ENCODE peak calls at places on chromosomes 11 and 22, in eight cellular contexts. C is tibial artery, O is mucosa of descending colon, E is progenitor cell of endocrine pancreas, V is lower leg skin, Z is fibroblast of lung, L is nephron progenitor cell, R is WTC11. H is an unnamed sample.

GRCh38 chr11:73521621-73522020 is 76.3 kb downstream of the FAM168A start:
- DNase-seq in C (no peak), O (no peak), E (no peak), V (no peak), Z (no peak), L (peak), R (no peak), H (no peak)

GRCh38 chr22:35480143-35480542 is 60.5 kb upstream of the RASD2 start:
- DNase-seq in C (peak), O (peak), E (no peak), V (no peak), Z (no peak), L (no peak), R (no peak), H (no peak)

GRCh38 chr11:12705874-12706273 is 31.7 kb downstream of the TEAD1 start:
- DNase-seq in C (no peak), O (no peak), E (no peak), V (no peak), Z (peak), L (no peak), R (no peak), H (no peak)

GRCh38 chr22:21622624-21623401 is 7.0 kb downstream of the YDJC start:
- DNase-seq in C (no peak), O (no peak), E (no peak), V (no peak), Z (no peak), L (no peak), R (no peak), H (no peak)

GRCh38 chr22:25666308-25666707 is 75.7 kb upstream of the MYO18B start:
- DNase-seq in C (peak), O (peak), E (no peak), V (peak), Z (peak), L (peak), R (peak), H (no peak)

GRCh38 chr11:131591051-131591461 is 220.6 kb downstream of the NTM start:
- DNase-seq in C (no peak), O (no peak), E (no peak), V (no peak), Z (peak), L (peak), R (peak), H (no peak)

GRCh38 chr22:42316988-42317387 is 46.5 kb upstream of the TCF20 start:
- DNase-seq in C (no peak), O (peak), E (no peak), V (peak), Z (no peak), L (no peak), R (no peak), H (no peak)

GRCh38 chr11:45089251-45089650 is 57.2 kb upstream of the PRDM11 start:
- DNase-seq in C (peak), O (peak), E (no peak), V (peak), Z (peak), L (no peak), R (no peak), H (no peak)

GRCh38 chr11:34855754-34856095 is 60.5 kb downstream of the APIP start:
- DNase-seq in C (no peak), O (no peak), E (no peak), V (no peak), Z (no peak), L (no peak), R (no peak), H (no peak)
- TF ChIP-seq CTCF in C (no peak), O (no peak), E (no peak), V (no peak), Z (no peak), L (no peak), R (no peak), H (no peak)

GRCh38 chr11:127133061-127133460 is 132.5 kb upstream of the KIRREL3 start:
- DNase-seq in C (no peak), O (no peak), E (no peak), V (no peak), Z (no peak), L (no peak), R (no peak), H (no peak)

GRCh38 chr11:127136438-127136837 is 135.9 kb upstream of the KIRREL3 start:
- DNase-seq in C (no peak), O (no peak), E (no peak), V (no peak), Z (no peak), L (no peak), R (peak), H (no peak)
- TF ChIP-seq CTCF in C (no peak), O (no peak), E (no peak), V (no peak), Z (no peak), L (no peak), R (peak), H (peak)

GRCh38 chr11:103699216-103699615 is 337.2 kb upstream of the DDI1 start:
- DNase-seq in C (no peak), O (no peak), E (no peak), V (no peak), Z (no peak), L (no peak), R (no peak), H (no peak)
- TF ChIP-seq CTCF in C (no peak), O (no peak), E (peak), V (no peak), Z (no peak), L (no peak), R (no peak), H (peak)

GRCh38 chr22:31446767-31447166 is 42.9 kb downstream of the EIF4ENIF1 start:
- DNase-seq in C (no peak), O (no peak), E (no peak), V (no peak), Z (no peak), L (no peak), R (no peak), H (no peak)

GRCh38 chr22:31449521-31449920 is 40.1 kb downstream of the EIF4ENIF1 start:
- DNase-seq in C (no peak), O (no peak), E (no peak), V (no peak), Z (no peak), L (no peak), R (no peak), H (no peak)

GRCh38 chr22:31447337-31447736 is 42.3 kb downstream of the EIF4ENIF1 start:
- DNase-seq in C (no peak), O (no peak), E (no peak), V (no peak), Z (no peak), L (no peak), R (no peak), H (no peak)

GRCh38 chr22:31448382-31448781 is 41.3 kb downstream of the EIF4ENIF1 start:
- DNase-seq in C (no peak), O (no peak), E (no peak), V (no peak), Z (no peak), L (no peak), R (no peak), H (no peak)

DNA sequence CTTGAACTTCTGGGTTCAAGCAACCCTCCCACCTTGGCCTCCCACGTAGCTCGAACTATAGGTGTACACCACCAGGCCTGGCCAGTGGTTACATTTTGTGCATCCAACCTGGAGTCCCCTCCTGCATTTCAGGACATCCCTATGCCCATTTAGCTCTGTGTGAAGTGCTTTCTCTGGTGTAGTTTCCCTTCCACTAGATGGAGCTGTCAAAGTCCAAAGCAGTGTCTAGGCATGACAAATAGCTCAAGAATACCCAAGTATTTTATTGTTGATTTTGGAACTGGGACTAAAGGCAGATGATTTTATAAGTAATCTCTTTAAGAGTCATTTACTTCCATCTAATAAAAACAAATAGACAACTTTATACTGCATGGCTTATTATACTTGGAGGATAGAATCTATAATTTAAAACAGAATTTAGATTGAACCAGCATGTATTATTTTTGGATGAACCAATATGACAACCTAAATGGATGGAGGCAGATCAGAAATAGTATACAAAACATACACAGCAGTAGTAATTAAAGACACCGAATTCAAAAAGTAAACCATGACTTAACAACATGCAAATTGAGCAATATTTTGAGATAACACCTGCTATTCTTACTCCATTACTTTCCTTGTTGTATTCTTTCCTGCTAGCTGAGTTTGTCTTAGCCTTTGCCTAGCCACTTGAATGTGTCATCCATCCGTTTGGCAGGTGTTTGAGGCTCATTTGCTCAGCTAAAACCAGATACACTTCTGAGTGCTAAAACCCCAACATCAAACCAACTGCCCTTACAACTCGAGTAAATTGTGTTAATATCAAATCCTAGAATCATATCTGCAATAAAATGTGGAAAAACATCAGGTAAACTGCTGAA is 37.7 kb downstream of the EIF4ENIF1 start:
- DNase-seq in C (no peak), O (peak), E (no peak), V (no peak), Z (peak), L (no peak), R (no peak), H (no peak)
- TF ChIP-seq CTCF in C (no peak), O (peak), E (peak), V (no peak), Z (peak), L (no peak), R (no peak), H (no peak)

DNA sequence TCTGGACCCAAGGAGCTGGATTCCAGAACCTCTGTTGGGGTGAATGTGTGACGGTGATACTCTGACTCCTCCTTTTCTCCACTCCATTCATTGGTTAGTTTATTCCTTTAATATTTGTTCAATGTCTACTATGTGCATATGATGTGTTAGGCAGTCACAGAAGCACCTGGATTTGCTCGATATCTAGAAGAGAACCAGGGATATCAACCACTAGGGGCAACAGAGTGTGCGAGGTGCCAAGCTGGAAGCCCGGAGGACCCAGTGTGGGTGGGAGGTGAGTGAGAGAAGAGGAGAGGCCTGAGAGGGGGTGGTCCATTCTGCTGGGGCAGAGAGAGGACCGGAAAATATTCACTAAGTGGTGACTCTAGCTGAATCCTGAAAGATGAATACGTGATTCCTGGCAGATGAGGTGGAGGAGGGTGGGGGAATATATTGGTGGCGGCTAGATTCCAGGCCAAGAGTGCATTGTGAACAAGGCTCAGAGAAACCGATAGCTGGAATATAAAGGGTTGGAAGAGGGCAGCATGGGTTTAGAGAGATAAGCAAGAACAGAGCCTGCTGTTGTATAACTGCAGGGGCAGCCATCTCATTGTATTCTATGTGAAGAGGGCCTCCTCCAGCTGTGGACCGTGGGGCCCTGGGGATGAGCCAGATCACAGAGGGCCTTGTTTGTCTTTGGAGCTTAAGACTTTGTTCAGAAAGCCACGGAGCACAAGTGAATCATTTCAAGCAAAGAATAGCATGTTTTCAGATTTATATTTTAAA is 6.9 kb upstream of the TIMP3 start:
- DNase-seq in C (no peak), O (no peak), E (no peak), V (no peak), Z (peak), L (no peak), R (no peak), H (no peak)
- TF ChIP-seq CTCF in C (no peak), O (no peak), E (no peak), V (no peak), Z (no peak), L (no peak), R (no peak), H (no peak)

GRCh38 chr11:416051-416756 is 1.4 kb upstream of the SIGIRR start:
- DNase-seq in C (no peak), O (no peak), E (no peak), V (no peak), Z (no peak), L (no peak), R (peak), H (no peak)
- TF ChIP-seq CTCF in C (no peak), O (no peak), E (no peak), V (no peak), Z (no peak), L (no peak), R (no peak), H (no peak)

GRCh38 chr11:79062814-79063762 is 377.7 kb downstream of the TENM4 start:
- DNase-seq in C (no peak), O (peak), E (no peak), V (no peak), Z (no peak), L (peak), R (peak), H (peak)
- TF ChIP-seq CTCF in C (peak), O (no peak), E (peak), V (no peak), Z (peak), L (peak), R (no peak), H (peak)

GRCh38 chr11:28529046-28529445 is 420.9 kb downstream of the METTL15 start:
- DNase-seq in C (no peak), O (no peak), E (no peak), V (no peak), Z (peak), L (no peak), R (no peak), H (no peak)

GRCh38 chr11:28525636-28526405 is 417.6 kb downstream of the METTL15 start:
- DNase-seq in C (no peak), O (no peak), E (no peak), V (no peak), Z (no peak), L (no peak), R (no peak), H (no peak)

GRCh38 chr11:28526406-28526751 is 418.2 kb downstream of the METTL15 start:
- DNase-seq in C (no peak), O (no peak), E (no peak), V (no peak), Z (peak), L (no peak), R (no peak), H (no peak)

GRCh38 chr11:28528217-28528616 is 420.0 kb downstream of the METTL15 start:
- DNase-seq in C (no peak), O (no peak), E (no peak), V (no peak), Z (no peak), L (no peak), R (no peak), H (no peak)

DNA sequence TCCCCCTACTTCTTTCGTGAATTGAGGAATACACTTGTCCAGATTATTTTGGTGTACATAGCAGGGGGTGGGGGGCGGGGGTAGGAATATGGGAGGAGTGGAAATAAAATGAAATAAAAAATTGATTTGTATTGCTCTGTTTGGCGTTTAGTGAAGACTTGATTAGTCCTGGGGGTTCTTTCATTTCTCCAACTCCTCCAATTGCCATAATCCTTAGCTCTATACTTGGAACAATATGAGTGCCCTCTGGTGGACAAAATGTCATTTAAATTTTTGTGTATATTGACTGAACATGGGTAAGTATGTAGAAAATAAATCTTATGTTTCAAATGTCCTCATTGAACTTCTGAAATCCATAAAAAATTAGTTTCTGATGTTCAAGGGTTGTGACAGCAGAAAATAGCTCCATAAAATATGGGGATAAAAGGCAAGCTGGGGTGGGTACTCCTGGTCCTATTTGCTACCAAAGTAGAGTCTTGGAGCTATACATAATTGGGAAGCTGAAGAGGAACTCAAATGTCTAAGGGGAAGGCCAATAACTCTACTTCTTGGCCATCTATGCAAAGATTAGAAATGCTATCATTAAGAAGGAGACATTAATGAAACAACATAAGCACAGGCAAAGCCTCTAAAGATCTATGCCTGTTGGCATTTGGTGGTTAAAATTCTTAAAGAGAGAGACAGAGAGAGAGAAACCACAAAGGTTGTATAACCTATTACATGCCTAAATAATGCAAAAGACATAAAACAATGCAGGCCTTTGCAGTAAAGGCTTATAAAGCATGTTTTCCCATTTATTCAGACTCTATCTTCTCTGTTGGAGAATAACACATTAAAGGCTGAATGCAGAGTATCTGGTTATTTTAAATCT is 421.6 kb downstream of the METTL15 start:
- DNase-seq in C (no peak), O (peak), E (no peak), V (no peak), Z (peak), L (peak), R (no peak), H (no peak)
- TF ChIP-seq CTCF in C (peak), O (no peak), E (peak), V (no peak), Z (peak), L (peak), R (peak), H (peak)

H was measured in glutamatergic neuron.